ENCODE peak calls at places on chromosomes 1 and 21, in ten cellular contexts. One of them, this sample, is unnamed. For H3K4me1, the result is how much of the 10 kb centered on the place peaks cover.

GRCh38 chr1:37475380-37476086 is 1.2 kb downstream of the ZC3H12A start:
- DNase-seq in neuronal stem cell: no peak
- DNase-seq in CD8-positive, alpha-beta T cell: no peak
- DNase-seq in CD8-positive, alpha-beta memory T cell: no peak
- DNase-seq in OCI-LY7: no peak
- DNase-seq in RWPE2: no peak
- DNase-seq in psoas muscle: peak
- DNase-seq in HepG2: no peak
- DNase-seq in heart right ventricle: peak
- DNase-seq in breast epithelium: peak
- DNase-seq in this sample: no peak

GRCh38 chr1:198155253-198155652 is 1.5 kb upstream of the NEK7 start:
- DNase-seq in neuronal stem cell: no peak
- DNase-seq in CD8-positive, alpha-beta T cell: no peak
- DNase-seq in CD8-positive, alpha-beta memory T cell: no peak
- DNase-seq in OCI-LY7: no peak
- DNase-seq in RWPE2: no peak
- DNase-seq in psoas muscle: no peak
- DNase-seq in HepG2: no peak
- DNase-seq in heart right ventricle: no peak
- DNase-seq in breast epithelium: no peak
- DNase-seq in this sample: no peak

GRCh38 chr1:8374812-8375211 is 56.9 kb downstream of the SLC45A1 start:
- DNase-seq in neuronal stem cell: no peak
- DNase-seq in CD8-positive, alpha-beta T cell: no peak
- DNase-seq in CD8-positive, alpha-beta memory T cell: no peak
- DNase-seq in OCI-LY7: peak
- DNase-seq in RWPE2: no peak
- DNase-seq in psoas muscle: no peak
- DNase-seq in HepG2: peak
- DNase-seq in heart right ventricle: no peak
- DNase-seq in breast epithelium: peak
- DNase-seq in this sample: no peak

GRCh38 chr1:156204686-156205085 is 8.1 kb upstream of the PMF1 start:
- DNase-seq in neuronal stem cell: no peak
- DNase-seq in CD8-positive, alpha-beta T cell: no peak
- DNase-seq in CD8-positive, alpha-beta memory T cell: no peak
- DNase-seq in OCI-LY7: no peak
- DNase-seq in RWPE2: no peak
- DNase-seq in psoas muscle: no peak
- DNase-seq in HepG2: no peak
- DNase-seq in heart right ventricle: no peak
- DNase-seq in breast epithelium: no peak
- DNase-seq in this sample: no peak

GRCh38 chr1:34162852-34163766 is 1.9 kb downstream of the CSMD2 start:
- DNase-seq in neuronal stem cell: peak
- DNase-seq in CD8-positive, alpha-beta T cell: no peak
- DNase-seq in CD8-positive, alpha-beta memory T cell: no peak
- DNase-seq in OCI-LY7: peak
- DNase-seq in RWPE2: no peak
- DNase-seq in psoas muscle: peak
- DNase-seq in HepG2: peak
- DNase-seq in heart right ventricle: peak
- DNase-seq in breast epithelium: no peak
- DNase-seq in this sample: peak

GRCh38 chr1:17198476-17199258 is 6.3 kb upstream of the PADI1 start:
- DNase-seq in neuronal stem cell: no peak
- DNase-seq in CD8-positive, alpha-beta T cell: no peak
- DNase-seq in CD8-positive, alpha-beta memory T cell: no peak
- DNase-seq in OCI-LY7: no peak
- DNase-seq in RWPE2: peak
- DNase-seq in psoas muscle: no peak
- DNase-seq in HepG2: no peak
- DNase-seq in heart right ventricle: no peak
- DNase-seq in breast epithelium: peak
- DNase-seq in this sample: no peak

GRCh38 chr1:87928623-87929022 is 599.9 kb downstream of the LMO4 start:
- DNase-seq in neuronal stem cell: no peak
- DNase-seq in CD8-positive, alpha-beta T cell: no peak
- DNase-seq in CD8-positive, alpha-beta memory T cell: no peak
- DNase-seq in OCI-LY7: no peak
- DNase-seq in RWPE2: no peak
- DNase-seq in psoas muscle: no peak
- DNase-seq in HepG2: peak
- DNase-seq in heart right ventricle: no peak
- DNase-seq in breast epithelium: no peak
- DNase-seq in this sample: no peak

GRCh38 chr21:45698493-45698947 is 55.0 kb downstream of the PCBP3 start:
- DNase-seq in neuronal stem cell: no peak
- DNase-seq in CD8-positive, alpha-beta T cell: no peak
- DNase-seq in CD8-positive, alpha-beta memory T cell: no peak
- DNase-seq in OCI-LY7: no peak
- DNase-seq in RWPE2: peak
- DNase-seq in psoas muscle: peak
- DNase-seq in HepG2: no peak
- DNase-seq in heart right ventricle: peak
- DNase-seq in breast epithelium: no peak
- DNase-seq in this sample: no peak

GRCh38 chr21:34274001-34274400 is 89.8 kb upstream of the KCNE2 start:
- DNase-seq in neuronal stem cell: no peak
- DNase-seq in CD8-positive, alpha-beta T cell: no peak
- DNase-seq in CD8-positive, alpha-beta memory T cell: no peak
- DNase-seq in OCI-LY7: no peak
- DNase-seq in RWPE2: no peak
- DNase-seq in psoas muscle: no peak
- DNase-seq in HepG2: no peak
- DNase-seq in heart right ventricle: no peak
- DNase-seq in breast epithelium: no peak
- DNase-seq in this sample: no peak

GRCh38 chr1:37338658-37339057 is 135.7 kb upstream of the ZC3H12A start:
- DNase-seq in neuronal stem cell: no peak
- DNase-seq in CD8-positive, alpha-beta T cell: no peak
- DNase-seq in CD8-positive, alpha-beta memory T cell: no peak
- DNase-seq in OCI-LY7: no peak
- DNase-seq in RWPE2: no peak
- DNase-seq in psoas muscle: no peak
- DNase-seq in HepG2: no peak
- DNase-seq in heart right ventricle: no peak
- DNase-seq in breast epithelium: no peak
- DNase-seq in this sample: no peak

GRCh38 chr1:8025061-8025670 is 943 bp downstream of the ERRFI1 start:
- DNase-seq in neuronal stem cell: no peak
- DNase-seq in CD8-positive, alpha-beta T cell: no peak
- DNase-seq in CD8-positive, alpha-beta memory T cell: no peak
- DNase-seq in OCI-LY7: no peak
- DNase-seq in RWPE2: no peak
- DNase-seq in psoas muscle: no peak
- DNase-seq in HepG2: no peak
- DNase-seq in heart right ventricle: no peak
- DNase-seq in breast epithelium: no peak
- DNase-seq in this sample: no peak

GRCh38 chr1:205493241-205494085 is 11.0 kb upstream of the CDK18 start:
- DNase-seq in neuronal stem cell: no peak
- DNase-seq in CD8-positive, alpha-beta T cell: no peak
- DNase-seq in CD8-positive, alpha-beta memory T cell: no peak
- DNase-seq in OCI-LY7: no peak
- DNase-seq in RWPE2: no peak
- DNase-seq in psoas muscle: no peak
- DNase-seq in HepG2: peak
- DNase-seq in heart right ventricle: peak
- DNase-seq in breast epithelium: no peak
- DNase-seq in this sample: no peak

GRCh38 chr1:3944621-3944914 is 44.5 kb upstream of the C1orf174 start:
- DNase-seq in neuronal stem cell: no peak
- DNase-seq in CD8-positive, alpha-beta T cell: no peak
- DNase-seq in CD8-positive, alpha-beta memory T cell: no peak
- DNase-seq in OCI-LY7: no peak
- DNase-seq in RWPE2: no peak
- DNase-seq in psoas muscle: no peak
- DNase-seq in HepG2: no peak
- DNase-seq in heart right ventricle: no peak
- DNase-seq in breast epithelium: no peak
- DNase-seq in this sample: no peak

GRCh38 chr1:173802961-173803360 is 21.5 kb upstream of the DARS2 start:
- DNase-seq in neuronal stem cell: no peak
- DNase-seq in CD8-positive, alpha-beta T cell: no peak
- DNase-seq in CD8-positive, alpha-beta memory T cell: no peak
- DNase-seq in OCI-LY7: no peak
- DNase-seq in RWPE2: no peak
- DNase-seq in psoas muscle: no peak
- DNase-seq in HepG2: peak
- DNase-seq in heart right ventricle: no peak
- DNase-seq in breast epithelium: no peak
- DNase-seq in this sample: no peak

GRCh38 chr1:162383516-162383915 is 2.0 kb downstream of the C1orf226 start:
- DNase-seq in neuronal stem cell: no peak
- DNase-seq in CD8-positive, alpha-beta T cell: no peak
- DNase-seq in CD8-positive, alpha-beta memory T cell: no peak
- DNase-seq in OCI-LY7: no peak
- DNase-seq in RWPE2: no peak
- DNase-seq in psoas muscle: no peak
- DNase-seq in HepG2: no peak
- DNase-seq in heart right ventricle: no peak
- DNase-seq in breast epithelium: no peak
- DNase-seq in this sample: no peak

GRCh38 chr1:92356956-92357355 is 58.1 kb downstream of the RPAP2 start:
- DNase-seq in neuronal stem cell: no peak
- DNase-seq in CD8-positive, alpha-beta T cell: no peak
- DNase-seq in CD8-positive, alpha-beta memory T cell: no peak
- DNase-seq in OCI-LY7: no peak
- DNase-seq in RWPE2: no peak
- DNase-seq in psoas muscle: no peak
- DNase-seq in HepG2: no peak
- DNase-seq in heart right ventricle: no peak
- DNase-seq in breast epithelium: no peak
- DNase-seq in this sample: no peak

GRCh38 chr1:50968021-50968883 is 1.8 kb upstream of the CDKN2C start:
- DNase-seq in neuronal stem cell: peak
- DNase-seq in CD8-positive, alpha-beta T cell: peak
- DNase-seq in CD8-positive, alpha-beta memory T cell: peak
- DNase-seq in OCI-LY7: peak
- DNase-seq in RWPE2: peak
- DNase-seq in psoas muscle: peak
- DNase-seq in HepG2: peak
- DNase-seq in heart right ventricle: peak
- DNase-seq in breast epithelium: peak
- DNase-seq in this sample: peak

GRCh38 chr1:22491995-22492726 is 40.5 kb downstream of the ZBTB40 start:
- DNase-seq in neuronal stem cell: no peak
- DNase-seq in CD8-positive, alpha-beta T cell: no peak
- DNase-seq in CD8-positive, alpha-beta memory T cell: no peak
- DNase-seq in OCI-LY7: no peak
- DNase-seq in RWPE2: no peak
- DNase-seq in psoas muscle: no peak
- DNase-seq in HepG2: no peak
- DNase-seq in heart right ventricle: no peak
- DNase-seq in breast epithelium: no peak
- DNase-seq in this sample: no peak
- H3K4me1 ChIP-seq in neuronal stem cell: under half
- H3K4me1 ChIP-seq in CD8-positive, alpha-beta T cell: under half
- H3K4me1 ChIP-seq in CD8-positive, alpha-beta memory T cell: under half
- H3K4me1 ChIP-seq in OCI-LY7: under half
- H3K4me1 ChIP-seq in RWPE2: under half
- H3K4me1 ChIP-seq in psoas muscle: under half
- H3K4me1 ChIP-seq in HepG2: under half
- H3K4me1 ChIP-seq in heart right ventricle: under half
- H3K4me1 ChIP-seq in breast epithelium: under half
- H3K4me1 ChIP-seq in this sample: under half

GRCh38 chr1:31368611-31369107 is 4.2 kb downstream of the FABP3 start:
- DNase-seq in neuronal stem cell: no peak
- DNase-seq in CD8-positive, alpha-beta T cell: no peak
- DNase-seq in CD8-positive, alpha-beta memory T cell: no peak
- DNase-seq in OCI-LY7: no peak
- DNase-seq in RWPE2: no peak
- DNase-seq in psoas muscle: no peak
- DNase-seq in HepG2: no peak
- DNase-seq in heart right ventricle: peak
- DNase-seq in breast epithelium: no peak
- DNase-seq in this sample: no peak

GRCh38 chr1:31372051-31372450 is 825 bp downstream of the FABP3 start:
- DNase-seq in neuronal stem cell: no peak
- DNase-seq in CD8-positive, alpha-beta T cell: no peak
- DNase-seq in CD8-positive, alpha-beta memory T cell: no peak
- DNase-seq in OCI-LY7: no peak
- DNase-seq in RWPE2: peak
- DNase-seq in psoas muscle: no peak
- DNase-seq in HepG2: no peak
- DNase-seq in heart right ventricle: no peak
- DNase-seq in breast epithelium: no peak
- DNase-seq in this sample: no peak

GRCh38 chr1:31371560-31371959 is 1.3 kb downstream of the FABP3 start:
- DNase-seq in neuronal stem cell: no peak
- DNase-seq in CD8-positive, alpha-beta T cell: no peak
- DNase-seq in CD8-positive, alpha-beta memory T cell: no peak
- DNase-seq in OCI-LY7: no peak
- DNase-seq in RWPE2: no peak
- DNase-seq in psoas muscle: no peak
- DNase-seq in HepG2: peak
- DNase-seq in heart right ventricle: no peak
- DNase-seq in breast epithelium: no peak
- DNase-seq in this sample: no peak

GRCh38 chr1:31371121-31371520 is 1.8 kb downstream of the FABP3 start:
- DNase-seq in neuronal stem cell: no peak
- DNase-seq in CD8-positive, alpha-beta T cell: no peak
- DNase-seq in CD8-positive, alpha-beta memory T cell: no peak
- DNase-seq in OCI-LY7: no peak
- DNase-seq in RWPE2: no peak
- DNase-seq in psoas muscle: no peak
- DNase-seq in HepG2: no peak
- DNase-seq in heart right ventricle: no peak
- DNase-seq in breast epithelium: no peak
- DNase-seq in this sample: no peak

GRCh38 chr1:31370021-31370420 is 2.9 kb downstream of the FABP3 start:
- DNase-seq in neuronal stem cell: no peak
- DNase-seq in CD8-positive, alpha-beta T cell: no peak
- DNase-seq in CD8-positive, alpha-beta memory T cell: no peak
- DNase-seq in OCI-LY7: no peak
- DNase-seq in RWPE2: no peak
- DNase-seq in psoas muscle: no peak
- DNase-seq in HepG2: no peak
- DNase-seq in heart right ventricle: no peak
- DNase-seq in breast epithelium: no peak
- DNase-seq in this sample: no peak
- H3K4me1 ChIP-seq in neuronal stem cell: under half
- H3K4me1 ChIP-seq in CD8-positive, alpha-beta T cell: under half
- H3K4me1 ChIP-seq in CD8-positive, alpha-beta memory T cell: under half
- H3K4me1 ChIP-seq in OCI-LY7: under half
- H3K4me1 ChIP-seq in RWPE2: under half
- H3K4me1 ChIP-seq in psoas muscle: half or more
- H3K4me1 ChIP-seq in HepG2: half or more
- H3K4me1 ChIP-seq in heart right ventricle: under half
- H3K4me1 ChIP-seq in breast epithelium: under half
- H3K4me1 ChIP-seq in this sample: under half

GRCh38 chr1:94060720-94061119 is 60.2 kb downstream of the ABCA4 start:
- DNase-seq in neuronal stem cell: no peak
- DNase-seq in CD8-positive, alpha-beta T cell: no peak
- DNase-seq in CD8-positive, alpha-beta memory T cell: no peak
- DNase-seq in OCI-LY7: no peak
- DNase-seq in RWPE2: no peak
- DNase-seq in psoas muscle: no peak
- DNase-seq in HepG2: no peak
- DNase-seq in heart right ventricle: no peak
- DNase-seq in breast epithelium: no peak
- DNase-seq in this sample: no peak
- H3K4me1 ChIP-seq in neuronal stem cell: under half
- H3K4me1 ChIP-seq in CD8-positive, alpha-beta T cell: under half
- H3K4me1 ChIP-seq in CD8-positive, alpha-beta memory T cell: under half
- H3K4me1 ChIP-seq in OCI-LY7: under half
- H3K4me1 ChIP-seq in RWPE2: under half
- H3K4me1 ChIP-seq in psoas muscle: under half
- H3K4me1 ChIP-seq in HepG2: half or more
- H3K4me1 ChIP-seq in heart right ventricle: half or more
- H3K4me1 ChIP-seq in breast epithelium: under half
- H3K4me1 ChIP-seq in this sample: under half

GRCh38 chr1:219459321-219460105 is 153.4 kb downstream of the ZC3H11B start:
- DNase-seq in neuronal stem cell: no peak
- DNase-seq in CD8-positive, alpha-beta T cell: no peak
- DNase-seq in CD8-positive, alpha-beta memory T cell: no peak
- DNase-seq in OCI-LY7: no peak
- DNase-seq in RWPE2: no peak
- DNase-seq in psoas muscle: no peak
- DNase-seq in HepG2: no peak
- DNase-seq in heart right ventricle: no peak
- DNase-seq in breast epithelium: no peak
- DNase-seq in this sample: no peak
- H3K4me1 ChIP-seq in neuronal stem cell: under half
- H3K4me1 ChIP-seq in CD8-positive, alpha-beta T cell: under half
- H3K4me1 ChIP-seq in CD8-positive, alpha-beta memory T cell: under half
- H3K4me1 ChIP-seq in OCI-LY7: under half
- H3K4me1 ChIP-seq in RWPE2: under half
- H3K4me1 ChIP-seq in psoas muscle: under half
- H3K4me1 ChIP-seq in HepG2: under half
- H3K4me1 ChIP-seq in heart right ventricle: under half
- H3K4me1 ChIP-seq in breast epithelium: under half
- H3K4me1 ChIP-seq in this sample: under half

This sample was measured in prostate gland.